ENCODE peak calls at places on chromosomes 13 and 19, in five cellular contexts. X, K, L, D and G are unnamed samples.

GRCh38 chr13:79451500-79451962 is 29.4 kb upstream of the NDFIP2 start:
- DNase-seq in K (no peak), X (peak; percentile 71), D (peak; percentile 82), L (no peak), G (no peak)

GRCh38 chr13:67971291-67971690 is 741.2 kb upstream of the PCDH9 start:
- DNase-seq in K (no peak), X (no peak), D (no peak), L (no peak), G (no peak)

GRCh38 chr13:88086577-88086976 is 415.4 kb downstream of the SLITRK5 start:
- DNase-seq in L (no peak), X (no peak), K (no peak), D (no peak), G (no peak)

GRCh38 chr19:18109731-18110671 is 12.4 kb downstream of the MAST3 start:
- DNase-seq in L (peak; percentile 84), X (no peak), D (peak; percentile 81), K (peak; percentile 29), G (no peak)

GRCh38 chr13:25901460-25902376 is 150.1 kb downstream of the SHISA2 start:
- DNase-seq in K (peak; percentile 33), X (peak; percentile 75), D (no peak), L (no peak), G (no peak)

GRCh38 chr19:13929956-13930355 is 8.3 kb downstream of the PODNL1 start:
- DNase-seq in L (no peak), X (no peak), D (no peak), K (no peak), G (no peak)

GRCh38 chr19:459724-460511 is 915 bp downstream of the SHC2 start:
- DNase-seq in X (no peak), D (peak; percentile 91), K (peak; percentile 59), L (peak; percentile 85), G (no peak)

GRCh38 chr13:113322890-113323651 is 26.0 kb downstream of the LAMP1 start:
- DNase-seq in X (no peak), D (no peak), K (no peak), L (no peak), G (no peak)

GRCh38 chr19:2089001-2089711 is 7.0 kb downstream of the MOB3A start:
- DNase-seq in K (no peak), D (no peak), X (peak; percentile 78), L (no peak), G (no peak)

GRCh38 chr13:111513766-111514611 is 193.5 kb downstream of the TEX29 start:
- DNase-seq in L (no peak), D (no peak), X (no peak), K (no peak), G (no peak)

GRCh38 chr13:49499889-49500660 is 4.3 kb downstream of the PHF11 start:
- DNase-seq in K (no peak), D (no peak), L (no peak), X (no peak), G (no peak)

GRCh38 chr13:24264976-24265375 is 44.4 kb upstream of the C1QTNF9 start:
- DNase-seq in L (no peak), K (no peak), D (no peak), X (no peak), G (no peak)

GRCh38 chr13:107271226-107271625 is 703.3 kb upstream of the ARGLU1 start:
- DNase-seq in L (peak; percentile 49), D (no peak), K (no peak), X (no peak), G (no peak)

GRCh38 chr19:35935911-35936737 is at the start of gene LRFN3:
- DNase-seq in D (peak; percentile 62), L (peak; percentile 85), K (peak; percentile 21), X (no peak), G (peak; percentile 57)

GRCh38 chr13:112635323-112635722 is 47.4 kb upstream of the TUBGCP3 start:
- DNase-seq in L (no peak), K (no peak), D (no peak), X (no peak), G (no peak)

GRCh38 chr13:30307194-30307965 is at the start of gene KATNAL1:
- DNase-seq in L (peak; percentile 83), X (no peak), D (peak; percentile 84), K (peak; percentile 56), G (no peak)

GRCh38 chr13:63167699-63168337 is 1752.2 kb upstream of the PCDH20 start:
- DNase-seq in D (no peak), L (no peak), X (no peak), K (no peak), G (no peak)

GRCh38 chr13:80336335-80336734 is 4.6 kb downstream of the SPRY2 start:
- DNase-seq in L (no peak), D (no peak), K (no peak), X (no peak), G (no peak)

GRCh38 chr13:101614491-101614890 is 162.0 kb downstream of the ITGBL1 start:
- DNase-seq in L (no peak), D (no peak), K (no peak), X (no peak), G (no peak)

GRCh38 chr13:41916173-41916954 is 44.5 kb downstream of the VWA8 start:
- DNase-seq in K (no peak), D (peak; percentile 18), X (peak; percentile 89), L (no peak), G (no peak)

GRCh38 chr19:35006999-35007365 is 6.9 kb downstream of the GRAMD1A start:
- DNase-seq in X (no peak), K (no peak), D (no peak), L (no peak), G (no peak)

GRCh38 chr19:46967578-46968018 is 52.0 kb upstream of the NPAS1 start:
- DNase-seq in L (no peak), K (no peak), D (no peak), X (no peak), G (no peak)

GRCh38 chr13:76222511-76222910 is 586.4 kb downstream of the LMO7 start:
- DNase-seq in X (no peak), D (no peak), L (no peak), K (no peak), G (no peak)

GRCh38 chr13:39106216-39106995 is 68.2 kb downstream of the NHLRC3 start:
- DNase-seq in X (no peak), L (no peak), K (peak; percentile 4), D (no peak), G (no peak)

GRCh38 chr13:76307157-76307556 is 579.0 kb downstream of the KCTD12 start:
- DNase-seq in K (no peak), L (no peak), X (no peak), D (no peak), G (no peak)

GRCh38 chr19:6023936-6024335 is 46.0 kb upstream of the RANBP3 start:
- DNase-seq in K (no peak), D (no peak), L (no peak), X (no peak), G (no peak)

GRCh38 chr13:20873348-20873747 is 29.2 kb downstream of the XPO4 start:
- DNase-seq in D (no peak), X (no peak), K (no peak), L (no peak), G (no peak)

GRCh38 chr13:100519626-100520025 is 69.0 kb downstream of the GGACT start:
- DNase-seq in D (no peak), L (no peak), X (no peak), K (no peak), G (no peak)

GRCh38 chr13:71867101-71867814 is at the start of gene DACH1:
- DNase-seq in X (no peak), K (peak; percentile 7), L (peak; percentile 59), D (no peak), G (no peak)

GRCh38 chr19:56670401-56670960 is 1.1 kb downstream of the ZNF835 start:
- DNase-seq in X (no peak), D (no peak), K (no peak), L (no peak), G (no peak)

GRCh38 chr19:42255766-42256750 is 1.1 kb upstream of the ERF start:
- DNase-seq in X (no peak), K (no peak), L (no peak), D (no peak), G (no peak)
- TF ChIP-seq SRF in X (no peak), K (no peak), L (no peak), D (no peak), G (no peak)

GRCh38 chr19:40781140-40781539 is 3.1 kb downstream of the RAB4B start:
- DNase-seq in X (no peak), D (no peak), K (no peak), L (no peak), G (no peak)
- TF ChIP-seq SRF in X (no peak), D (no peak), K (no peak), L (no peak), G (no peak)

GRCh38 chr13:28204690-28205443 is 66.5 kb downstream of the PAN3 start:
- DNase-seq in K (peak; percentile 5), D (no peak), L (no peak), X (peak; percentile 13), G (no peak)

GRCh38 chr13:28204043-28204442 is 65.7 kb downstream of the PAN3 start:
- DNase-seq in K (peak; percentile 32), X (no peak), D (no peak), L (no peak), G (no peak)

DNA sequence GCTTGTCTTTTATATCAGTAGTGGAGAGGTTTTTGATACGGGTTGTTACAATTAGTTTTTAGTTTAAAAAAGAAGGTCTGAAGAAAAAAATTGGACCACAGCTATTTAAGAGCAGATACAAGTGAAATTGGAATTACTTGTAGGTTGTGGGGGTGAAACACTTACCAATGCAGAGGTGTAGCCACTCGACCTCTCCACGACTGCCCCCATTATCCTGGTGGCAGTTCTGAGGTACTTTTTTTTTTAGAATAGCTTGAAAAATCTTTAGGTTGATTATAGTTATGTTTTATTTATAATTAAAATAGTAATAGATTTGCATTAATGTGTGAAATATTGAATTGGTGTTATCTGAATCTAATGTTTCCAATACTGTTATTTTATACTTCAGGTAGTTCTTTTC is 60.7 kb downstream of the PAN3 start:
- DNase-seq in L (no peak), K (no peak), D (no peak), X (no peak), G (no peak)
- TF ChIP-seq SRF in L (no peak), K (no peak), D (no peak), X (no peak), G (no peak)

GRCh38 chr19:48922548-48923490 is 10.7 kb upstream of the DHDH start:
- DNase-seq in D (no peak), K (no peak), X (no peak), L (no peak), G (no peak)

GRCh38 chr19:48925240-48925843 is 8.2 kb upstream of the DHDH start:
- DNase-seq in X (no peak), K (peak; percentile 28), D (no peak), L (no peak), G (peak; percentile 60)

GRCh38 chr19:48928164-48929005 is 5.1 kb upstream of the DHDH start:
- DNase-seq in D (no peak), X (no peak), K (no peak), L (no peak), G (no peak)

GRCh38 chr19:48921721-48922500 is 11.6 kb upstream of the DHDH start:
- DNase-seq in D (no peak), K (no peak), X (no peak), L (no peak), G (no peak)

DNA sequence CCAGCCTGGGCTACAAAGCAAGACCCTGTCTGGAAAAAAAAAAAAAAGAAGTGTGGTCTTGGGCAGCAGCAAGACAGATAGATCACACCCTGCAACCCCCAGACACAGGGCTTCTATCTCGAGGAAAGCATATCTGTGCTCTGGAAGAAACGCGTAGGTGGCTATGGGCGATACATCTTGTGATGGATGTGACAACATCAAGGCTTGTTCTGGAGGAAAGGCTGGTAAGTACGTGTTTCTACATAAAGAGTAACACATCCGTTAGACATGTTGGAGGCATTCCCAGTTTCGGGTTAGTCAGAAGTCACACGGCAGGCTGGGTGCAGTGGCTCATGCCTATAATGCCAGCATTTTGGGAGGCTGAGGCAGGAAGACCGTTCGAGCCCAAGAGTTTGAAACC is 6.6 kb upstream of the DHDH start:
- DNase-seq in D (peak; percentile 62), X (no peak), K (no peak), L (no peak), G (peak; percentile 75)
- TF ChIP-seq SRF in D (no peak), X (no peak), K (no peak), L (no peak), G (no peak)